ENCODE peak calls at places on chromosomes 5 and 9, in four cellular contexts. R is iris pigment epithelial cell, I is NCI-H1105 treated with DMSO at 0.1 percent for 48 hours, A is GM03348. J is an unnamed sample.

GRCh38 chr5:2761921-2762488 is 10.5 kb upstream of the IRX2 start:
- DNase-seq in R (no peak), I (no peak), A (no peak), J (no peak)

GRCh38 chr5:72788851-72789505 is 27.5 kb upstream of the TNPO1 start:
- DNase-seq in R (peak; percentile 63), I (no peak), A (peak; percentile 55), J (peak; percentile 35)

GRCh38 chr5:170748986-170749385 is 34.5 kb upstream of the GABRP start:
- DNase-seq in R (no peak), I (no peak), A (no peak), J (no peak)

GRCh38 chr5:176497852-176498251 is 39.4 kb downstream of the RNF44 start:
- DNase-seq in R (peak; percentile 49), I (no peak), A (no peak), J (peak; percentile 39)

GRCh38 chr5:113043491-113043931 is 66.9 kb downstream of the DCP2 start:
- DNase-seq in R (no peak), I (peak; percentile 8), A (peak; percentile 25), J (peak; percentile 52)

GRCh38 chr9:107637421-107638420 is 148.2 kb upstream of the KLF4 start:
- DNase-seq in R (peak; percentile 96), I (no peak), A (peak; percentile 96), J (peak; percentile 81)

GRCh38 chr9:130010151-130010988 is 32.6 kb downstream of the FNBP1 start:
- DNase-seq in R (no peak), I (no peak), A (no peak), J (no peak)

GRCh38 chr9:124764774-124765438 is 6.2 kb downstream of the NR6A1 start:
- DNase-seq in R (no peak), I (peak; percentile 37), A (no peak), J (no peak)

GRCh38 chr5:169289520-169289919 is 11.4 kb downstream of the SLIT3 start:
- DNase-seq in R (no peak), I (no peak), A (no peak), J (no peak)

GRCh38 chr9:123135458-123135857 is 102.0 kb downstream of the GPR21 start:
- DNase-seq in R (no peak), I (no peak), A (no peak), J (no peak)

GRCh38 chr9:86485359-86485758 is 131.1 kb upstream of the TUT7 start:
- DNase-seq in R (no peak), I (no peak), A (no peak), J (no peak)

GRCh38 chr5:43802651-43803050 is 199.7 kb downstream of the NNT start:
- DNase-seq in R (no peak), I (no peak), A (no peak), J (no peak)

GRCh38 chr9:77985996-77986395 is 45.6 kb downstream of the GNAQ start:
- DNase-seq in R (no peak), I (no peak), A (no peak), J (no peak)

GRCh38 chr9:128406848-128407391 is 13.7 kb upstream of the CERCAM start:
- DNase-seq in R (peak; percentile 47), I (no peak), A (peak; percentile 42), J (no peak)

GRCh38 chr9:15287309-15287708 is 19.7 kb downstream of the TTC39B start:
- DNase-seq in R (no peak), I (peak; percentile 74), A (no peak), J (no peak)